ENCODE peak calls at places on chromosomes 2 and 18, in six cellular contexts. One of them, this sample, is unnamed.

GRCh38 chr2:231926180-231926741 is at the start of gene NPPC:
- DNase-seq in A549: peak; percentile 46
- DNase-seq in GM12878: no peak
- DNase-seq in H1: peak; percentile 84
- DNase-seq in K562: peak; percentile 56
- DNase-seq in IMR-90: peak; percentile 54
- DNase-seq in this sample: peak; percentile 62

GRCh38 chr18:48732767-48733424 is 194.1 kb downstream of the CTIF start:
- DNase-seq in H1: no peak
- DNase-seq in K562: peak; percentile 40
- DNase-seq in IMR-90: no peak
- DNase-seq in GM12878: no peak
- DNase-seq in A549: no peak
- DNase-seq in this sample: no peak

GRCh38 chr2:119826370-119826961 is 66.7 kb downstream of the PTPN4 start:
- DNase-seq in GM12878: no peak
- DNase-seq in A549: peak; percentile 16
- DNase-seq in K562: peak; percentile 42
- DNase-seq in H1: no peak
- DNase-seq in IMR-90: peak; percentile 21
- DNase-seq in this sample: peak; percentile 54

GRCh38 chr2:146844226-146844990 is 1000.4 kb upstream of the ACVR2A start:
- DNase-seq in K562: no peak
- DNase-seq in H1: no peak
- DNase-seq in GM12878: no peak
- DNase-seq in A549: no peak
- DNase-seq in IMR-90: peak; percentile 4
- DNase-seq in this sample: no peak

GRCh38 chr2:120929829-120930228 is 194.2 kb downstream of the GLI2 start:
- DNase-seq in H1: no peak
- DNase-seq in A549: no peak
- DNase-seq in K562: no peak
- DNase-seq in IMR-90: peak; percentile 59
- DNase-seq in GM12878: no peak
- DNase-seq in this sample: no peak

GRCh38 chr2:197705912-197706838 is 1.0 kb downstream of the MARS2 start:
- DNase-seq in K562: no peak
- DNase-seq in IMR-90: peak; percentile 11
- DNase-seq in A549: no peak
- DNase-seq in GM12878: no peak
- DNase-seq in H1: no peak
- DNase-seq in this sample: peak; percentile 39

GRCh38 chr2:32697156-32697555 is 69.3 kb downstream of the TTC27 start:
- DNase-seq in IMR-90: peak; percentile 91
- DNase-seq in GM12878: no peak
- DNase-seq in A549: no peak
- DNase-seq in H1: no peak
- DNase-seq in K562: no peak
- DNase-seq in this sample: no peak

GRCh38 chr2:129748250-129748649 is 231.2 kb upstream of the RAB6C start:
- DNase-seq in H1: no peak
- DNase-seq in IMR-90: no peak
- DNase-seq in K562: no peak
- DNase-seq in GM12878: no peak
- DNase-seq in A549: no peak
- DNase-seq in this sample: no peak

GRCh38 chr2:187371221-187371620 is 76.8 kb downstream of the CALCRL start:
- DNase-seq in H1: no peak
- DNase-seq in K562: no peak
- DNase-seq in GM12878: no peak
- DNase-seq in IMR-90: no peak
- DNase-seq in A549: no peak
- DNase-seq in this sample: no peak

GRCh38 chr2:96532641-96533291 is 3.8 kb upstream of the ARID5A start:
- DNase-seq in H1: no peak
- DNase-seq in A549: no peak
- DNase-seq in GM12878: no peak
- DNase-seq in K562: no peak
- DNase-seq in IMR-90: no peak
- DNase-seq in this sample: no peak

GRCh38 chr18:76620326-76620813 is 125.3 kb upstream of the ZNF516 start:
- DNase-seq in GM12878: peak; percentile 9
- DNase-seq in K562: peak; percentile 17
- DNase-seq in IMR-90: peak; percentile 77
- DNase-seq in H1: no peak
- DNase-seq in A549: no peak
- DNase-seq in this sample: no peak

GRCh38 chr2:159267926-159268325 is 18.6 kb downstream of the WDSUB1 start:
- DNase-seq in IMR-90: peak; percentile 16
- DNase-seq in GM12878: no peak
- DNase-seq in H1: no peak
- DNase-seq in A549: no peak
- DNase-seq in K562: no peak
- DNase-seq in this sample: no peak

GRCh38 chr18:32152705-32153448 is 37.0 kb upstream of the MEP1B start:
- DNase-seq in GM12878: peak; percentile 19
- DNase-seq in A549: no peak
- DNase-seq in K562: no peak
- DNase-seq in IMR-90: no peak
- DNase-seq in H1: no peak
- DNase-seq in this sample: no peak

GRCh38 chr2:32836961-32837360 is 109.8 kb upstream of the LTBP1 start:
- DNase-seq in IMR-90: no peak
- DNase-seq in A549: no peak
- DNase-seq in GM12878: no peak
- DNase-seq in H1: no peak
- DNase-seq in K562: no peak
- DNase-seq in this sample: no peak

GRCh38 chr2:201931955-201932354 is 101.7 kb upstream of the FZD7 start:
- DNase-seq in IMR-90: peak; percentile 28
- DNase-seq in A549: no peak
- DNase-seq in K562: no peak
- DNase-seq in GM12878: no peak
- DNase-seq in H1: no peak
- DNase-seq in this sample: no peak

GRCh38 chr2:9422321-9423099 is 818 bp downstream of the ITGB1BP1 start:
- DNase-seq in H1: peak; percentile 72
- DNase-seq in K562: peak; percentile 46
- DNase-seq in GM12878: no peak
- DNase-seq in A549: peak; percentile 71
- DNase-seq in IMR-90: peak; percentile 33
- DNase-seq in this sample: peak; percentile 47
- TF ChIP-seq POLR2A in H1: no peak
- TF ChIP-seq POLR2A in K562: no peak
- TF ChIP-seq POLR2A in GM12878: peak; percentile 10
- TF ChIP-seq POLR2A in A549: no peak
- TF ChIP-seq POLR2A in IMR-90: no peak
- TF ChIP-seq POLR2A in this sample: peak; percentile 7

GRCh38 chr2:11805920-11806319 is 59.5 kb downstream of the LPIN1 start:
- DNase-seq in IMR-90: no peak
- DNase-seq in A549: no peak
- DNase-seq in GM12878: no peak
- DNase-seq in H1: no peak
- DNase-seq in K562: no peak
- DNase-seq in this sample: no peak
- TF ChIP-seq USF2 in IMR-90: no peak
- TF ChIP-seq USF2 in A549: no peak
- TF ChIP-seq USF2 in GM12878: no peak
- TF ChIP-seq USF2 in H1: no peak
- TF ChIP-seq USF2 in K562: no peak
- TF ChIP-seq USF2 in this sample: no peak

DNA sequence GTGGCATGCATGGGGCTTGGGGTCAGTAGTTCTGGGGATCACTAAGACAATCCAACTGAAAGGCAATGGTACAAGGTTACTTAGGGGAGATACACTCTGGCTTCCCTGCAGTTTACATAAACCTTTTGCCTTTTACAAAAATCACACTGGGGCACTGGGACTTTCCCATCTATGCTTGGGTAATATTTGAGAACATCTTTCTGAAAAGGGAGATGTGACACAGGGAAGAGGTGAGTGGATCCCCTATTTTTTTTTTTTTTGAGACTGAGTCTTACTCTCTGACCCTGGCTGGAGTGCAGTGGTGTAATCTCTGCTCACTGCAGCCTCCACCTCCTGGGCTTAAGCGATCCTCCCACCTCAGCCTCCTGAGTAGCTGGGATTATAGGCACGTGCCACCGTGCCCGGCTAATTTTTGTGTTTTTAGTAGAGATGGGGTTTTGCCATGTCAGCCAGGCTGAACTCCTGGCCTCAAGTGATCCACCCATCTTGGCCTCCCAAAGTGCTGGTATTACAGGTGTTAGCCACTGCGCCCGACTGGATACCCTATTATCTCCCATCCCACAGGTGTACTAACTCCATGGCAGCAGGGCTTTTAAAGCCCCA is 82.8 kb upstream of the DNMT3A start:
- DNase-seq in IMR-90: no peak
- DNase-seq in K562: no peak
- DNase-seq in H1: no peak
- DNase-seq in A549: no peak
- DNase-seq in GM12878: no peak
- DNase-seq in this sample: no peak
- TF ChIP-seq POLR2A in IMR-90: no peak
- TF ChIP-seq POLR2A in K562: no peak
- TF ChIP-seq POLR2A in H1: no peak
- TF ChIP-seq POLR2A in A549: no peak
- TF ChIP-seq POLR2A in GM12878: no peak
- TF ChIP-seq POLR2A in this sample: no peak

GRCh38 chr2:183179156-183179555 is 54.9 kb downstream of the NUP35 start:
- DNase-seq in IMR-90: peak; percentile 45
- DNase-seq in A549: no peak
- DNase-seq in K562: no peak
- DNase-seq in H1: no peak
- DNase-seq in GM12878: no peak
- DNase-seq in this sample: no peak
- TF ChIP-seq USF2 in IMR-90: no peak
- TF ChIP-seq USF2 in A549: no peak
- TF ChIP-seq USF2 in K562: no peak
- TF ChIP-seq USF2 in H1: no peak
- TF ChIP-seq USF2 in GM12878: no peak
- TF ChIP-seq USF2 in this sample: no peak

DNA sequence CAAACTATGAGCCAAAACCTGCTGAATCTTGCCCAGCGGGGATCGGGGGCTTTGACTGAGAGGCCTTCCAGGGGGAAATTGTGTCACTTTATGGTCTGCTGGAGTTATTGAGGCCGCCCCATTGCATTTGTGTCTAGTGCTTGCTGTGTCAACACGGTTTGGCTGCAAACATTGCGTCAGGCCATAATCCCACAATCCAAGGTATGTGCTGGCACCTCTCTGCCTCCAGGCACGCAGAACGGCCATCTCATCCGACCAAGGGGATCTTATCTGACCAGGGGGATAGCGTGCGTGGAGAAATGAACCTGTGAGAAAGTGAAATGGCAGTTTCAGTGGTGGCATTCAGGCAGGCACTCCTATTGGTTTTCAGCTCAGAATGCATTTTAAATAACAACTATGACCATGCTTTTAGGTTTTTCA is 18.1 kb upstream of the LYPD6B start:
- DNase-seq in IMR-90: no peak
- DNase-seq in A549: no peak
- DNase-seq in K562: no peak
- DNase-seq in H1: no peak
- DNase-seq in GM12878: peak; percentile 88
- DNase-seq in this sample: peak; percentile 73
- TF ChIP-seq POLR2A in IMR-90: no peak
- TF ChIP-seq POLR2A in A549: no peak
- TF ChIP-seq POLR2A in K562: no peak
- TF ChIP-seq POLR2A in H1: no peak
- TF ChIP-seq POLR2A in GM12878: peak; percentile 82
- TF ChIP-seq POLR2A in this sample: no peak

DNA sequence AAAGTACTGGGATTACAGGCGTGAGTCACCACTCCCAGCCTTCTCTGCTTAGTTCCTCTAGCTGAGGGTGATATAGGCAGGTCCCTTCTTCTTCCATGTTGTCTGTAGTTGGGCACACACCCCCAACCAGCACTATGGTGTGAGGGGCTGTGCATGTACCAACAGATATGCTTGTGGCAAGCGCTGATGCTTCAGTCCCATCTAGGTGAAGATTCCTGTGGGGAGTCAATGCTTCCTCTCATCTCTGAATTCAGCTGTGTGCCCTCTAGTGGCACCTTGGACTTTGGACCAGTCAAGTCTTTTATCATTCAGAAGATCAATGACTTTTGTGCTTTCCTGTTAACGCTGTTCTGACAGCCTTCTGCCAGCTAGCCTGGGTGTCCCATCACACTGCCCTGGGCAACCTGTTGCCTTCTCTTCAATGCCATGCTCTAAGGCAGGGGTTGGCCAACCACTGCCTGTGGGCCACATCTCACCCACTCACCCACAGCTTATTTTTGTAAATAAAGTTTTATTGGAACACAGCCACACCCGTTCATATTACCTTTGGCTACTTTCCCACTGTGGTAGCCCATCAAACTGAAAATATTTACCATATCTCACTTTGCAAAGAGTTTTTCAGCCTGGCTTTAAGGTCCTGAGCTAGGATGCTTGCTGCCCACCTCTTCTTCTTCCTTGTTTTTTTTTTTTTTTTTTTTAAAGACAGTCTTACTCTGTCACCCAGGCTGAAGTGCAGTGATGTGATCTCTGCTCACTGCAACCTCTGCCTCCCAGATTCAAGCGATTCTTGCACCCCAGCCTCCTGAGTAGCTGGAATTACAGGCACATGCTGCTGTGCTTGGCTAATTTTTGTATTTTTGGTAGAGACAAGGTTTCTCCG is 51.0 kb downstream of the NPAS2 start:
- DNase-seq in H1: no peak
- DNase-seq in A549: no peak
- DNase-seq in K562: no peak
- DNase-seq in IMR-90: no peak
- DNase-seq in GM12878: no peak
- DNase-seq in this sample: peak; percentile 80
- TF ChIP-seq USF2 in H1: no peak
- TF ChIP-seq USF2 in A549: no peak
- TF ChIP-seq USF2 in K562: no peak
- TF ChIP-seq USF2 in IMR-90: no peak
- TF ChIP-seq USF2 in GM12878: no peak
- TF ChIP-seq USF2 in this sample: no peak

GRCh38 chr2:54556659-54557121 is 100.6 kb downstream of the SPTBN1 start:
- DNase-seq in GM12878: no peak
- DNase-seq in IMR-90: peak; percentile 83
- DNase-seq in K562: no peak
- DNase-seq in H1: no peak
- DNase-seq in A549: no peak
- DNase-seq in this sample: no peak

GRCh38 chr2:54557211-54557600 is 101.1 kb downstream of the SPTBN1 start:
- DNase-seq in H1: no peak
- DNase-seq in A549: no peak
- DNase-seq in K562: no peak
- DNase-seq in GM12878: no peak
- DNase-seq in IMR-90: no peak
- DNase-seq in this sample: no peak

GRCh38 chr2:54558188-54558975 is 102.3 kb downstream of the SPTBN1 start:
- DNase-seq in GM12878: no peak
- DNase-seq in A549: peak; percentile 61
- DNase-seq in K562: peak; percentile 76
- DNase-seq in H1: peak; percentile 72
- DNase-seq in IMR-90: peak; percentile 64
- DNase-seq in this sample: peak; percentile 78

GRCh38 chr2:54558976-54559410 is 102.9 kb downstream of the SPTBN1 start:
- DNase-seq in A549: peak; percentile 39
- DNase-seq in H1: no peak
- DNase-seq in IMR-90: no peak
- DNase-seq in GM12878: no peak
- DNase-seq in K562: peak; percentile 39
- DNase-seq in this sample: no peak

GRCh38 chr2:54557601-54558187 is 101.6 kb downstream of the SPTBN1 start:
- DNase-seq in IMR-90: no peak
- DNase-seq in A549: peak; percentile 33
- DNase-seq in GM12878: no peak
- DNase-seq in K562: peak; percentile 58
- DNase-seq in H1: peak; percentile 83
- DNase-seq in this sample: peak; percentile 74
- TF ChIP-seq POLR2A in IMR-90: no peak
- TF ChIP-seq POLR2A in A549: peak; percentile 41
- TF ChIP-seq POLR2A in GM12878: peak; percentile 65
- TF ChIP-seq POLR2A in K562: peak; percentile 59
- TF ChIP-seq POLR2A in H1: no peak
- TF ChIP-seq POLR2A in this sample: peak; percentile 70

This sample was measured in HepG2.